ENCODE peak calls at places on chromosomes 6 and 20, in eight cellular contexts. I, X, A, W, Q, T, K and H are unnamed samples.

GRCh38 chr20:58209652-58210397 is 18.6 kb downstream of the ANKRD60 start:
- DNase-seq in I (peak), K (peak), X (peak), W (peak), T (peak), A (peak), Q (peak), H (peak)

GRCh38 chr20:36144336-36144735 is 10.2 kb upstream of the EPB41L1 start:
- DNase-seq in I (no peak), K (no peak), T (no peak), W (no peak), Q (no peak), X (no peak), A (no peak), H (no peak)

GRCh38 chr20:1907586-1907985 is 12.4 kb downstream of the SIRPA start:
- DNase-seq in W (peak), T (no peak), I (no peak), X (no peak), Q (peak), A (no peak), K (no peak), H (no peak)

GRCh38 chr6:87718662-87719433 is 16.8 kb upstream of the AKIRIN2 start:
- DNase-seq in K (no peak), W (peak), Q (peak), X (no peak), A (peak), T (no peak), I (no peak), H (no peak)

GRCh38 chr6:21384211-21384610 is 209.3 kb upstream of the SOX4 start:
- DNase-seq in T (no peak), A (no peak), K (no peak), X (no peak), W (no peak), I (no peak), Q (no peak), H (no peak)

GRCh38 chr20:21450572-21450971 is 53.2 kb upstream of the NKX2-4 start:
- DNase-seq in Q (peak), T (no peak), X (no peak), W (peak), I (no peak), A (peak), K (no peak), H (no peak)

GRCh38 chr6:72861935-72862432 is 240.1 kb downstream of the KCNQ5 start:
- DNase-seq in K (no peak), W (peak), A (peak), X (no peak), T (no peak), I (no peak), Q (peak), H (peak)

GRCh38 chr6:164085552-164086325 is 671.2 kb downstream of the QKI start:
- DNase-seq in A (no peak), Q (peak), I (no peak), T (no peak), W (peak), X (no peak), K (no peak), H (no peak)

GRCh38 chr6:99822741-99823512 is 171.1 kb downstream of the MCHR2 start:
- DNase-seq in A (peak), T (peak), W (peak), Q (peak), X (no peak), K (no peak), I (peak), H (peak)

GRCh38 chr20:2521369-2522305 is 12.9 kb upstream of the ZNF343 start:
- DNase-seq in T (peak), I (no peak), X (no peak), A (peak), Q (peak), W (peak), K (no peak), H (no peak)

GRCh38 chr6:57265755-57266221 is 43.7 kb upstream of the RAB23 start:
- DNase-seq in K (no peak), T (no peak), I (peak), X (no peak), Q (peak), W (peak), A (peak), H (no peak)

GRCh38 chr20:37473249-37474000 is 47.6 kb upstream of the NNAT start:
- DNase-seq in K (no peak), I (no peak), X (no peak), W (no peak), Q (no peak), A (no peak), T (no peak), H (no peak)

GRCh38 chr6:30154709-30155521 is 6.1 kb downstream of the TRIM10 start:
- DNase-seq in W (peak), X (no peak), T (no peak), Q (peak), K (no peak), I (no peak), A (peak), H (peak)

GRCh38 chr6:62645274-62645673 is 359.2 kb upstream of the KHDRBS2 start:
- DNase-seq in K (no peak), W (no peak), T (no peak), I (no peak), X (no peak), Q (no peak), A (no peak), H (no peak)

GRCh38 chr20:13883425-13883824 is 98.6 kb downstream of the NDUFAF5 start:
- DNase-seq in A (no peak), T (no peak), X (no peak), Q (peak), I (no peak), K (no peak), W (no peak), H (no peak)

GRCh38 chr20:1811621-1812498 is 83.3 kb upstream of the SIRPA start:
- DNase-seq in T (no peak), W (no peak), Q (peak), K (no peak), A (no peak), I (no peak), X (no peak), H (no peak)

GRCh38 chr20:7879883-7880282 is 60.4 kb downstream of the HAO1 start:
- DNase-seq in X (no peak), A (peak), Q (peak), T (no peak), K (no peak), W (no peak), I (peak), H (peak)

GRCh38 chr6:46170357-46171289 is at the start of gene ENPP5:
- DNase-seq in T (peak), I (no peak), A (peak), W (peak), Q (no peak), K (peak), X (peak), H (no peak)

GRCh38 chr6:46175976-46176375 is 5.2 kb upstream of the ENPP5 start:
- DNase-seq in W (no peak), T (no peak), A (peak), Q (no peak), K (no peak), X (no peak), I (no peak), H (no peak)

GRCh38 chr6:46172176-46172575 is 1.4 kb upstream of the ENPP5 start:
- DNase-seq in I (no peak), T (no peak), Q (no peak), X (no peak), W (no peak), A (no peak), K (no peak), H (no peak)

GRCh38 chr6:46174904-46175303 is 4.1 kb upstream of the ENPP5 start:
- DNase-seq in X (no peak), W (no peak), K (no peak), A (no peak), Q (no peak), T (no peak), I (no peak), H (no peak)

GRCh38 chr6:46175446-46175845 is 4.7 kb upstream of the ENPP5 start:
- DNase-seq in Q (peak), K (no peak), T (no peak), A (no peak), X (no peak), I (no peak), W (peak), H (no peak)
- TF ChIP-seq CTCF in Q (no peak), K (no peak), T (no peak), A (no peak), X (no peak), I (no peak), W (no peak), H (no peak)

GRCh38 chr6:40268166-40268958 is 318.8 kb downstream of the LRFN2 start:
- DNase-seq in T (no peak), X (no peak), I (no peak), K (no peak), Q (no peak), A (no peak), W (no peak), H (no peak)
- TF ChIP-seq CTCF in T (no peak), X (no peak), I (no peak), K (no peak), Q (no peak), A (no peak), W (no peak), H (no peak)

GRCh38 chr6:38570750-38571149 is 69.0 kb downstream of the BTBD9 start:
- DNase-seq in T (no peak), Q (peak), A (peak), X (no peak), W (peak), K (no peak), I (no peak), H (no peak)
- TF ChIP-seq CTCF in T (peak), Q (peak), A (peak), X (peak), W (peak), K (peak), I (peak), H (peak)

DNA sequence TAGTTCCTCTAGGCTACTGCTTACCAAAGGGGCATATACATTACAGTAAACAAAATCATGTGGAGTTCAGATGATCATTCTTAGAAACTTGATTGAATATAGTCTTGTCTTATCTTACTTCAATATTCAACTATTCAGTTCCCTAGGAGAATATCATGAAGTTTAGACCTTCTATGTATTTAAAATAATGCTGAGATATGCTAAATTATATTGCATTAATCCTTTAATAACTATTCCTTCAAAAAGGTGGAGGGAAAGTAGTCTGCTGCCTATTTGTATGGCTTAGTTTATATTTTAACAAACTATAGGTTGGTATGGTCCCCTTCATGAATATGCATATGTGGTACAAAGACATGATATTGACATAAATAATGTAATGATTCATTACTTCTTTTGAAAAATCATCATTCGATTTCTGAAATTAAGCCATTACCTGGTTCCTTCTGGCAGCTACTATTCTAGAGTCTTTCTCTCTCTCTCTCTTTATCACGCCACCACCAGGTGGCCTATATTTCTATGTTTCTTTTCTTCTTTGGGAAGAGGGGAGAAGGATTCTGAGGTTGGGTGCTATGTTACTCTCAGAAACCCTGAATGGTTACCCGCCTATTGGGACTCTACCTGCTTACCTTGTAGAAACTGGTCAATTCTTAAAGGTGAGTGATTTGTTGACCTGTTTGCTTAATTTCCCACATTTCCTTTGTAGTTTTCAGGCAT is 855.8 kb downstream of the HACE1 start:
- DNase-seq in K (no peak), W (no peak), A (no peak), Q (no peak), T (no peak), I (no peak), X (no peak), H (no peak)
- TF ChIP-seq CTCF in K (no peak), W (no peak), A (no peak), Q (no peak), T (peak), I (no peak), X (no peak), H (no peak)

GRCh38 chr20:47784599-47785320 is 521 bp downstream of the SULF2 start:
- DNase-seq in W (peak), T (peak), Q (peak), K (no peak), A (peak), X (peak), I (no peak), H (no peak)
- TF ChIP-seq CTCF in W (peak), T (no peak), Q (peak), K (no peak), A (peak), X (no peak), I (peak), H (peak)

DNA sequence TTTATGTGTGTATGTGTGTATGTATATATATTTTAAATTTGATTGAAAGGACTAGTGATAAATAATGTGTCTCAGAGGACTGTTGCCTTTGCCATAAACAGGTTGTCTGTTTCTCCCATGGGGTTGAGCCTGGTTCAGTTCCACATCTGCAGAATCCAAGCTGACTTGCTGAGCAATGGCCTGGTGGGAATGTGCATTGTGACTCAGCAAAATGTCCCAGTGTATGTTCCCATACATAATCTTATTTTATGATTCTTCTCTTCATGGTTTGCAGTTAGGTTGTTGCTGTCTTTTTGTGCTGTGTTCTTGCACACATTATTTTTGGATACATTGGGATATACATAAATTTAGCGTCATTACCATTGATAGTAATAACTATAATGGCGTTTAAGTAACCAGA is 115.6 kb upstream of the SLC24A3 start:
- DNase-seq in W (no peak), K (no peak), A (no peak), T (no peak), I (no peak), Q (no peak), X (no peak), H (no peak)
- TF ChIP-seq CTCF in W (no peak), K (no peak), A (no peak), T (no peak), I (no peak), Q (no peak), X (no peak), H (no peak)